ENCODE peak calls at places on chromosomes 13 and 19, in four cellular contexts. Q is transverse colon, J is Panc1, O is breast epithelium. N is an unnamed sample.

GRCh38 chr13:107205318-107206112 is 637.6 kb upstream of the ARGLU1 start:
- DNase-seq in Q (peak; percentile 61), J (peak; percentile 25), O (peak; percentile 48), N (no peak)

GRCh38 chr13:37657134-37657533 is 58.6 kb upstream of the POSTN start:
- DNase-seq in Q (no peak), J (no peak), O (no peak), N (no peak)

GRCh38 chr13:93230466-93230865 is 3.9 kb downstream of the GPC6 start:
- DNase-seq in Q (no peak), J (no peak), O (no peak), N (no peak)

GRCh38 chr19:54190942-54191670 is at the start of gene TSEN34:
- DNase-seq in Q (peak; percentile 90), J (no peak), O (peak; percentile 56), N (no peak)

GRCh38 chr19:48443731-48444128 is 2.1 kb upstream of the GRWD1 start:
- DNase-seq in Q (no peak), J (no peak), O (no peak), N (no peak)

GRCh38 chr13:109271991-109272454 is 514.4 kb downstream of the IRS2 start:
- DNase-seq in Q (no peak), J (peak; percentile 71), O (no peak), N (no peak)

GRCh38 chr13:43805071-43805468 is 18.3 kb upstream of the ENOX1 start:
- DNase-seq in Q (no peak), J (peak; percentile 50), O (no peak), N (no peak)

GRCh38 chr13:49457221-49457620 is 13.1 kb downstream of the SETDB2 start:
- DNase-seq in Q (no peak), J (no peak), O (no peak), N (no peak)

GRCh38 chr19:49458567-49458903 is 5.5 kb downstream of the ALDH16A1 start:
- DNase-seq in Q (no peak), J (no peak), O (no peak), N (no peak)

GRCh38 chr13:110538632-110539031 is 22.9 kb downstream of the RAB20 start:
- DNase-seq in Q (peak; percentile 45), J (no peak), O (no peak), N (no peak)

GRCh38 chr13:37049810-37050209 is 9.7 kb downstream of the SUPT20H start:
- DNase-seq in Q (no peak), J (no peak), O (no peak), N (no peak)

GRCh38 chr19:5993516-5994406 is 15.8 kb upstream of the RANBP3 start:
- DNase-seq in Q (no peak), J (no peak), O (no peak), N (no peak)

GRCh38 chr19:33821871-33822270 is 25.2 kb downstream of the KCTD15 start:
- DNase-seq in Q (no peak), J (no peak), O (no peak), N (no peak)

GRCh38 chr19:16338470-16339360 is 14.1 kb downstream of the KLF2 start:
- DNase-seq in Q (peak; percentile 40), J (no peak), O (peak; percentile 49), N (no peak)

GRCh38 chr19:5695649-5696195 is 5.6 kb downstream of the RPL36 start:
- DNase-seq in Q (no peak), J (no peak), O (no peak), N (no peak)

GRCh38 chr13:26255717-26256277 is 1.9 kb downstream of the CDK8 start:
- DNase-seq in Q (no peak), J (no peak), O (no peak), N (no peak)

GRCh38 chr19:48390188-48391099 is 907 bp downstream of the KDELR1 start:
- DNase-seq in Q (peak; percentile 75), J (no peak), O (peak; percentile 50), N (no peak)

GRCh38 chr13:42567772-42568428 is 6.1 kb upstream of the TNFSF11 start:
- DNase-seq in Q (no peak), J (no peak), O (no peak), N (no peak)

GRCh38 chr13:53141336-53141735 is 112.7 kb downstream of the OLFM4 start:
- DNase-seq in Q (no peak), J (no peak), O (no peak), N (no peak)

GRCh38 chr19:38004505-38005223 is 97.7 kb downstream of the SIPA1L3 start:
- DNase-seq in Q (peak; percentile 67), J (peak; percentile 58), O (peak; percentile 96), N (no peak)

GRCh38 chr19:30085394-30085793 is 143.4 kb downstream of the URI1 start:
- DNase-seq in Q (no peak), J (no peak), O (no peak), N (no peak)

GRCh38 chr19:12801466-12802266 is at the start of the genes PRDX2 and THSD8:
- DNase-seq in Q (peak; percentile 90), J (no peak), O (no peak), N (no peak)

GRCh38 chr13:113903361-113903760 is 39.5 kb upstream of the GAS6 start:
- DNase-seq in Q (no peak), J (no peak), O (peak; percentile 73), N (no peak)

GRCh38 chr13:107144432-107144831 is 576.5 kb upstream of the ARGLU1 start:
- DNase-seq in Q (no peak), J (no peak), O (no peak), N (no peak)

GRCh38 chr13:52786747-52787146 is 47.1 kb upstream of the CNMD start:
- DNase-seq in Q (no peak), J (no peak), O (no peak), N (no peak)

GRCh38 chr19:55179570-55180484 is at the start of gene SYT5:
- DNase-seq in Q (peak; percentile 46), J (no peak), O (no peak), N (no peak)

DNA sequence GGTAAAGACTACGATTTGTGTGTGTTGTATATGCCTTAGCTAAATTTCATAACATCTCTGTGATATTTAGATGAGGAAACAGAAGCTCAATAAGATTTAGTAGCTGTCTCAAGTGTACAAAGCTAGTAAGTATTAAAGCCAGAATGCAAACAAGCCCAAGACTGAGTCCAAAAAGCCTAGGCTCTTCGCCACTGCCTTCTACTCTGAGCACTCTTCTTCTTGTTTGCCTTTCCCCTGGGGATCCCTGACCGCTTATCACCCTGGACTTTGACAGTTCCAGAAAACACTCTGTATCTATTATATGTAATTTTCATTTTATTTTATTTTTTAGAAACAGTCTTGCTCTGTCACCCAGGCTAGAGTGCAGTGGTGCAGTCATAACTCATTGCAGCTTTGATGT is 5.8 kb downstream of the TM9SF2 start:
- DNase-seq in Q (no peak), J (no peak), O (no peak), N (no peak)
- H3K4me1 ChIP-seq in Q (peaks cover 67% of the 10 kb centered on the region), J (peaks cover 8% of the 10 kb centered on the region), O (no peaks in the 10 kb centered on the region), N (no peaks in the 10 kb centered on the region)

DNA sequence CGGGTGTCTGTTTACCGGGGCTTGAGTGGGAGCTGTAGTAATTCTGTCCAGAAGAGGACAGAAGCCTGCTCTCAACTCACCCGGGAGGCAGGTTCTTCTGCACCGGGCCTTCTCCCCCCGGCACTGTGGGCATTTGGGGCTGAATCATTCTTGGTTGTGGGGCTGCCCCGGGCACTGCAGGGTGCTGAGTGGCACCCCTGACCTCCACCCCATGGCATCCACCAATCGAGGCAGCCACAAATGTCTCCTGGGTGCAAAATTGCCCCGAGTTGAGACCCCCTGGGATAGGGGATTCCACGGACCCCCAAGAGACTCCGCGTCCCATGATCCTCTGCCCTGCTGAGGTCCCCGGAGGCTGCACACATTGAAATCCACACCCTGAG is 68.8 kb downstream of the GNG7 start:
- DNase-seq in Q (no peak), J (no peak), O (no peak), N (no peak)
- H3K27ac ChIP-seq in Q (no peak overlapping the region), J (no peak overlapping the region), O (no peak overlapping the region), N (no peak overlapping the region)

DNA sequence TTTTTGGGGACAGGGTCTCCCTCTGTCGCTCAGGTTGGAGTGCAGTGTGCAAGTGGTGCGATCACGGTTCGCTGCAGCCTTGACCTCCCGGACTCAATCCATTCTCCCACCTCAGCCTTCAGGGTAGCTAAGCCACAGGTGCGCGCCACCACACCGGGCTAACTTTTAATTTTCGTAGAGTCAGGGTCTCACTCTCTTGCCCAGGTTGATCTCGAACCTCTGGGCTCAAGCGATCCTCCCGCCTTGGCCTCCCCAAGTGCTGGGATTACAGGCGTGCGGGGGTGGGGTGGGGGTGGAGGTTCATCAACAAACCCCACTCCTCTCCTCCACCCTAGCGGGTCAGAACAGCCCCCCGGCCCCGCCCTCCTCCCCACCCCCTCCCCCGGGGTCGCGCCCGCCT is 5.4 kb downstream of the NXNL1 start:
- DNase-seq in Q (no peak), J (no peak), O (no peak), N (no peak)
- H3K27me3 ChIP-seq in Q (peaks cover 67% of the 10 kb centered on the region), J (no peaks in the 10 kb centered on the region), O (peaks cover 25% of the 10 kb centered on the region), N (peaks cover 7% of the 10 kb centered on the region)

DNA sequence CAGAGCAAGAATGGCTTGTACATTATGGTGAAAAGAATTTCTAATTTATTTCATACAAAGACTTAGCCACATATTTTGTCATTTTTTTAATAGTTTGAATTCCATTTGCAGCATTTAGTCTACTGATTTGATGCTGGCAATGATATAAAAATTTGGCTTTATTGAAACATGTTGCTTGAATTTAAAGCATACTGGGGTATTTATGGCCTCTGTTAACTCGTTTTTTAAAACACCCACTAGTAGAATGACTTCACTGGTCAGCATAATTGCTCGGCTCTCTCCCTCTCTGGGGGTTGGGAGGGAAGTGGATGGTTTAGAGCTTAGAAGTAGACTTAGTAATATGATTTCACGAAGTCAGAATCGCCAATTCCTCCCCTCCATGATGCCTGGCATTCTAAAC is 354.9 kb upstream of the HTR2A start:
- DNase-seq in Q (no peak), J (no peak), O (no peak), N (no peak)
- H3K4me1 ChIP-seq in Q (no peaks in the 10 kb centered on the region), J (no peaks in the 10 kb centered on the region), O (peaks cover 2% of the 10 kb centered on the region), N (no peaks in the 10 kb centered on the region)

GRCh38 chr13:29547135-29547534 is 48.4 kb downstream of the SLC7A1 start:
- DNase-seq in Q (no peak), J (no peak), O (no peak), N (no peak)

GRCh38 chr13:29551214-29551613 is 44.3 kb downstream of the SLC7A1 start:
- DNase-seq in Q (no peak), J (no peak), O (no peak), N (no peak)

GRCh38 chr13:29546662-29547061 is 48.8 kb downstream of the SLC7A1 start:
- DNase-seq in Q (no peak), J (no peak), O (no peak), N (no peak)

GRCh38 chr13:29548722-29549446 is 46.6 kb downstream of the SLC7A1 start:
- DNase-seq in Q (no peak), J (no peak), O (no peak), N (no peak)

GRCh38 chr13:29550589-29550988 is 44.9 kb downstream of the SLC7A1 start:
- DNase-seq in Q (no peak), J (no peak), O (no peak), N (no peak)
- H3K27ac ChIP-seq in Q (no peak overlapping the region), J (no peak overlapping the region), O (no peak overlapping the region), N (no peak overlapping the region)

GRCh38 chr19:1758231-1758577 is 4.9 kb downstream of the ONECUT3 start:
- DNase-seq in Q (no peak), J (no peak), O (no peak), N (no peak)
- H3K27me3 ChIP-seq in Q (peaks cover 91% of the 10 kb centered on the region), J (no peaks in the 10 kb centered on the region), O (peaks cover 87% of the 10 kb centered on the region), N (peaks cover 91% of the 10 kb centered on the region)